ENCODE peak calls at places on chromosomes 12 and 14, in five cellular contexts. One of them, this sample, is unnamed. For H3K27me3 and H3K4me1, the result is how much of the 10 kb centered on the place peaks cover.

GRCh38 chr12:3490848-3491382 is at the start of gene PRMT8:
- DNase-seq in testis: peak
- DNase-seq in lung: no peak
- DNase-seq in psoas muscle: no peak
- DNase-seq in heart right ventricle: no peak
- DNase-seq in this sample: no peak

GRCh38 chr14:53247596-53248370 is 94.7 kb upstream of the DDHD1 start:
- DNase-seq in testis: no peak
- DNase-seq in lung: no peak
- DNase-seq in psoas muscle: no peak
- DNase-seq in heart right ventricle: no peak
- DNase-seq in this sample: no peak

GRCh38 chr12:124423683-124424515 is 129.0 kb downstream of the RFLNA start:
- DNase-seq in testis: no peak
- DNase-seq in lung: no peak
- DNase-seq in psoas muscle: no peak
- DNase-seq in heart right ventricle: no peak
- DNase-seq in this sample: no peak

GRCh38 chr14:91116913-91117588 is 3.2 kb downstream of the DGLUCY start:
- DNase-seq in testis: no peak
- DNase-seq in lung: no peak
- DNase-seq in psoas muscle: no peak
- DNase-seq in heart right ventricle: no peak
- DNase-seq in this sample: no peak

GRCh38 chr14:77153802-77154201 is 12.2 kb upstream of the ZDHHC22 start:
- DNase-seq in testis: no peak
- DNase-seq in lung: no peak
- DNase-seq in psoas muscle: no peak
- DNase-seq in heart right ventricle: no peak
- DNase-seq in this sample: no peak

GRCh38 chr14:104526723-104527645 is 52.6 kb upstream of the C14orf180 start:
- DNase-seq in testis: no peak
- DNase-seq in lung: no peak
- DNase-seq in psoas muscle: no peak
- DNase-seq in heart right ventricle: no peak
- DNase-seq in this sample: no peak

GRCh38 chr12:71476513-71476912 is 36.9 kb downstream of the LGR5 start:
- DNase-seq in testis: no peak
- DNase-seq in lung: no peak
- DNase-seq in psoas muscle: no peak
- DNase-seq in heart right ventricle: no peak
- DNase-seq in this sample: no peak

GRCh38 chr14:91376547-91377477 is 40.8 kb downstream of the CCDC88C start:
- DNase-seq in testis: no peak
- DNase-seq in lung: no peak
- DNase-seq in psoas muscle: no peak
- DNase-seq in heart right ventricle: no peak
- DNase-seq in this sample: no peak

GRCh38 chr14:34029921-34030334 is 79.1 kb upstream of the EGLN3 start:
- DNase-seq in testis: peak
- DNase-seq in lung: peak
- DNase-seq in psoas muscle: peak
- DNase-seq in heart right ventricle: peak
- DNase-seq in this sample: no peak

GRCh38 chr12:67698711-67699603 is 50.4 kb downstream of the DYRK2 start:
- DNase-seq in testis: no peak
- DNase-seq in lung: no peak
- DNase-seq in psoas muscle: no peak
- DNase-seq in heart right ventricle: no peak
- DNase-seq in this sample: no peak

GRCh38 chr12:130336723-130337475 is 788 bp upstream of the PIWIL1 start:
- DNase-seq in testis: no peak
- DNase-seq in lung: no peak
- DNase-seq in psoas muscle: no peak
- DNase-seq in heart right ventricle: no peak
- DNase-seq in this sample: no peak

GRCh38 chr12:117360222-117360550 is 1.2 kb downstream of the NOS1 start:
- DNase-seq in testis: no peak
- DNase-seq in lung: no peak
- DNase-seq in psoas muscle: peak
- DNase-seq in heart right ventricle: no peak
- DNase-seq in this sample: no peak

GRCh38 chr14:50533806-50534205 is 1.4 kb upstream of the MAP4K5 start:
- DNase-seq in testis: no peak
- DNase-seq in lung: no peak
- DNase-seq in psoas muscle: no peak
- DNase-seq in heart right ventricle: no peak
- DNase-seq in this sample: no peak

GRCh38 chr12:118164798-118165486 is 29.0 kb downstream of the PEBP1 start:
- DNase-seq in testis: peak
- DNase-seq in lung: peak
- DNase-seq in psoas muscle: no peak
- DNase-seq in heart right ventricle: no peak
- DNase-seq in this sample: no peak

GRCh38 chr14:65229431-65230286 is 127.3 kb upstream of the MAX start:
- DNase-seq in testis: peak
- DNase-seq in lung: no peak
- DNase-seq in psoas muscle: peak
- DNase-seq in heart right ventricle: peak
- DNase-seq in this sample: no peak

GRCh38 chr14:74650927-74651686 is 39.1 kb upstream of the LTBP2 start:
- DNase-seq in testis: no peak
- DNase-seq in lung: no peak
- DNase-seq in psoas muscle: no peak
- DNase-seq in heart right ventricle: no peak
- DNase-seq in this sample: no peak

GRCh38 chr12:114361545-114361944 is 44.4 kb downstream of the TBX5 start:
- DNase-seq in testis: no peak
- DNase-seq in lung: no peak
- DNase-seq in psoas muscle: no peak
- DNase-seq in heart right ventricle: no peak
- DNase-seq in this sample: no peak

GRCh38 chr14:99943620-99944019 is 121.6 kb upstream of the EVL start:
- DNase-seq in testis: no peak
- DNase-seq in lung: no peak
- DNase-seq in psoas muscle: no peak
- DNase-seq in heart right ventricle: no peak
- DNase-seq in this sample: no peak

GRCh38 chr12:51216652-51217051 is 1.2 kb downstream of the POU6F1 start:
- DNase-seq in testis: no peak
- DNase-seq in lung: no peak
- DNase-seq in psoas muscle: no peak
- DNase-seq in heart right ventricle: no peak
- DNase-seq in this sample: no peak

GRCh38 chr14:32524609-32525391 is 195.7 kb downstream of the AKAP6 start:
- DNase-seq in testis: no peak
- DNase-seq in lung: no peak
- DNase-seq in psoas muscle: no peak
- DNase-seq in heart right ventricle: no peak
- DNase-seq in this sample: no peak

GRCh38 chr12:4997939-4998338 is 45.7 kb upstream of the KCNA5 start:
- DNase-seq in testis: no peak
- DNase-seq in lung: no peak
- DNase-seq in psoas muscle: peak
- DNase-seq in heart right ventricle: peak
- DNase-seq in this sample: no peak

GRCh38 chr12:75977952-75978671 is 53.5 kb downstream of the PHLDA1 start:
- DNase-seq in testis: peak
- DNase-seq in lung: peak
- DNase-seq in psoas muscle: no peak
- DNase-seq in heart right ventricle: peak
- DNase-seq in this sample: peak

GRCh38 chr12:118103601-118104382 is at the start of gene VSIG10:
- DNase-seq in testis: peak
- DNase-seq in lung: peak
- DNase-seq in psoas muscle: peak
- DNase-seq in heart right ventricle: peak
- DNase-seq in this sample: peak

GRCh38 chr14:85131523-85131922 is 398.4 kb upstream of the FLRT2 start:
- DNase-seq in testis: no peak
- DNase-seq in lung: no peak
- DNase-seq in psoas muscle: no peak
- DNase-seq in heart right ventricle: no peak
- DNase-seq in this sample: no peak

GRCh38 chr14:93939304-93940229 is 12.4 kb downstream of the FAM181A start:
- DNase-seq in testis: peak
- DNase-seq in lung: peak
- DNase-seq in psoas muscle: peak
- DNase-seq in heart right ventricle: peak
- DNase-seq in this sample: no peak

GRCh38 chr12:3202734-3203446 is 125.7 kb downstream of the TSPAN9 start:
- DNase-seq in testis: peak
- DNase-seq in lung: peak
- DNase-seq in psoas muscle: peak
- DNase-seq in heart right ventricle: peak
- DNase-seq in this sample: no peak

GRCh38 chr12:60021235-60021634 is 425.4 kb downstream of the SLC16A7 start:
- DNase-seq in testis: no peak
- DNase-seq in lung: no peak
- DNase-seq in psoas muscle: no peak
- DNase-seq in heart right ventricle: no peak
- DNase-seq in this sample: no peak

GRCh38 chr14:95255013-95255412 is 64.7 kb downstream of the CLMN start:
- DNase-seq in testis: no peak
- DNase-seq in lung: no peak
- DNase-seq in psoas muscle: no peak
- DNase-seq in heart right ventricle: no peak
- DNase-seq in this sample: no peak

GRCh38 chr12:48998497-48999353 is 450 bp downstream of the DDN start:
- DNase-seq in testis: no peak
- DNase-seq in lung: no peak
- DNase-seq in psoas muscle: no peak
- DNase-seq in heart right ventricle: no peak
- DNase-seq in this sample: no peak

GRCh38 chr14:49954171-49954631 is 61.3 kb downstream of the ARF6 start:
- DNase-seq in testis: no peak
- DNase-seq in lung: peak
- DNase-seq in psoas muscle: peak
- DNase-seq in heart right ventricle: no peak
- DNase-seq in this sample: peak

DNA sequence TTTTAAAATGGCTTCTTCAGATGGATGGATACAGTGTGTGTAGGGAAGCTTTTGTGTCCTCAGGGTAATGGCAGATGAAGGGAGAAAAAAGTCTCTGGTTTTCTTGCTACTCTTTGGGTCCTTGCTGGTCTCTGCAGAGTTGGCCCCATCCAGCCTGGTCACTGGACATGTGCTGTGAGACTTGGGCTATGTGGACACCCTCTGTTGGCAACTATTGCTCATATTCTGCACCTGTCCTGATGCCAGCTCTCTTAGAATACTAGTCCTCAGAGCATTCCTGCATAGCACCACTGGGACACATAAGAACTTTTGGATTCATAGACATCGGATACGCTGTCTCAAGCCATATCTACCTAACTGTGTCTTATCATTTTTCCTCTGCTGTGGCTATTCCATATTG is 20.0 kb downstream of the NAV3 start:
- DNase-seq in testis: no peak
- DNase-seq in lung: no peak
- DNase-seq in psoas muscle: no peak
- DNase-seq in heart right ventricle: no peak
- DNase-seq in this sample: no peak
- H3K27me3 ChIP-seq in testis: under half
- H3K27me3 ChIP-seq in lung: under half
- H3K27me3 ChIP-seq in psoas muscle: under half
- H3K27me3 ChIP-seq in heart right ventricle: under half
- H3K27me3 ChIP-seq in this sample: under half

DNA sequence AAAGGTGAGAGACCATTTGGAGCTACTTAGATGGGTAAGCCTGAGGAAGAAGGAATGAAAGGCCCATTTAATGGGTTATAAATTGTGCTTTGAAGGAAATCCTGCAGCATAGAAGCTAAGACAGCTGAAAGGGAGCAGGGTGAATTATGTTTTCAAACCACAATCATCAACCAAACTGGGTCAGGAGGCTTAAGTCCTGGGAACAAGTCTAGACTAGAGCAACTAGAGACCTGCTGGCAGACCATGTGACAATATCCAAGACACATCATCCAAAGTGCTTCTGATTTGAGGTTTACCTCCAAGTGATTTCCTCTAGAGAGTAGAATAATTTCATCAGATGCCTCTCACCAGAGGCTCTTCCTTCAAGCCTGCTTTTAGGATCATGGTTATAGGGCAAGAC is 53.7 kb downstream of the MAP3K9 start:
- DNase-seq in testis: no peak
- DNase-seq in lung: no peak
- DNase-seq in psoas muscle: no peak
- DNase-seq in heart right ventricle: no peak
- DNase-seq in this sample: no peak
- H3K4me1 ChIP-seq in testis: under half
- H3K4me1 ChIP-seq in lung: under half
- H3K4me1 ChIP-seq in psoas muscle: under half
- H3K4me1 ChIP-seq in heart right ventricle: under half
- H3K4me1 ChIP-seq in this sample: under half

DNA sequence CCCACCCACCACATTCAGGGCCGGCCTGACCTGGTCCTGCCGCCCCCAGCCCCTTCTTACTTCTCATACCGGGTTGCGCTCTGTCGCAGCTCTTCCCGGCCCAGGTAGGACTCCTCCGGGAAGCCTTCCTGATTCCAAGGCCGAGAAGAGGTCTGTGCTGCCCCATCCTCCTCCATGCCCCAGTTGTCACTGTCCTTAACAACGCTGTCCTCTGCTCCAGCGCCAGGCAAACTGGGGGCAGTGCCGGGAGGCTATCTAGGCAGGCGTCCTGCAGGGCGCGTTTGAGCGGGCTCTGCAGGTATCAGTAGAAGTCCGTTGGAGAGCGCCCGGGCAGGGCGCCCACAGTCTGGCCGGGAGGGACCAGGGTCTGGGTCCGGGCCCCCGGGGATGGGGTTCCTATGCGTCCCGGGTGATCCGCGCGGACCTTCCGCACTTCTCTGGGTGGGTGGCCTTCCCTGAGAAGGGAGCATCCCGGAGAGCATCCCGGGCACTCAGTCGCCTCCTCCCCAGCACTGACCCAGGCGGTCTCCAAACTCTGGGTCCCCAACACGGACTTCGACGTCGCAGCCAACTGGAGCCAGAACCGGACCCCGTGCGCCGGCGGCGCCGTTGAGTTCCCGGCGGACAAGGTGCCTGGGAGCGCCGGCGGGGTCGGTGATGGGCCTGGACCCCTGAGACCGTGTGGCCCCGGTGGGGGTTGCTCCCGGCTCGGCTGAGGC is 897 bp downstream of the AMN start:
- DNase-seq in testis: no peak
- DNase-seq in lung: no peak
- DNase-seq in psoas muscle: no peak
- DNase-seq in heart right ventricle: no peak
- DNase-seq in this sample: no peak
- H3K27me3 ChIP-seq in testis: under half
- H3K27me3 ChIP-seq in lung: under half
- H3K27me3 ChIP-seq in psoas muscle: half or more
- H3K27me3 ChIP-seq in heart right ventricle: under half
- H3K27me3 ChIP-seq in this sample: under half

DNA sequence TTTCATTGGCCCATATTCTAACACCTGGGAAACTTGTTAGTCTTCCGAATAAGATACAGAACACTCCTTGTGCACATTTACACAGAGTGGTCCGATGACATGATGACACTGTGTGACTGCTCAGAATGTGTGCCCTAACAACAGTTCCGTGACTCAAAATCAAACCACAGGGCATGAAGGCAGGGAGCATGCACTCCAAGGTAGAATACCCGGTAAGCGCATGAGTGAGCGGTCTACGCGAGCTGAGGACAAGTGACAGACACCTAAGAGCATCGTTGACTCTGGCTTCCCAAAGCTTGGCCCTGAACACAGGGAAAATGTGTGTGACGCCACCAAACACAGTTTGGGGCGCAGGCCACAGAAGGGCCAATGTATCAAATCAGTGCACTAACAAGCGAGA is 18.6 kb downstream of the CLIP1 start:
- DNase-seq in testis: no peak
- DNase-seq in lung: no peak
- DNase-seq in psoas muscle: no peak
- DNase-seq in heart right ventricle: no peak
- DNase-seq in this sample: no peak
- H3K4me1 ChIP-seq in testis: under half
- H3K4me1 ChIP-seq in lung: under half
- H3K4me1 ChIP-seq in psoas muscle: half or more
- H3K4me1 ChIP-seq in heart right ventricle: under half
- H3K4me1 ChIP-seq in this sample: half or more

This sample was measured in RWPE2.